ENCODE peak calls at places on chromosomes 6 and 20, in six cellular contexts. U is NB4, I is A549, V is HepG2, K is endothelial cell of umbilical vein, D is K562. O is an unnamed sample.

GRCh38 chr6:146526192-146526591 is 17.4 kb upstream of the RAB32 start:
- DNase-seq in U (no peak), I (peak), V (no peak), K (peak), D (no peak), O (no peak)

GRCh38 chr6:36309212-36309611 is 27.5 kb downstream of the BNIP5 start:
- DNase-seq in U (no peak), I (no peak), V (no peak), K (no peak), D (no peak), O (no peak)

GRCh38 chr6:88166901-88167624 is 916 bp upstream of the CNR1 start:
- DNase-seq in U (no peak), I (no peak), V (no peak), K (no peak), D (no peak), O (no peak)

GRCh38 chr6:63582579-63583231 is 10.4 kb downstream of the LOC128125822 start:
- DNase-seq in U (no peak), I (no peak), V (no peak), K (no peak), D (no peak), O (no peak)

GRCh38 chr6:87391334-87391733 is 16.4 kb upstream of the CFAP206 start:
- DNase-seq in U (peak), I (peak), V (peak), K (peak), D (peak), O (no peak)

GRCh38 chr6:30882764-30883475 is 1.4 kb upstream of the DDR1 start:
- DNase-seq in U (no peak), I (peak), V (no peak), K (no peak), D (peak), O (peak)

GRCh38 chr20:57749861-57750260 is 40.0 kb upstream of the PMEPA1 start:
- DNase-seq in U (no peak), I (no peak), V (no peak), K (peak), D (no peak), O (no peak)

GRCh38 chr6:34240329-34241248 is 3.9 kb downstream of the HMGA1 start:
- DNase-seq in U (no peak), I (no peak), V (no peak), K (no peak), D (no peak), O (no peak)

GRCh38 chr6:114339706-114340105 is 3.1 kb downstream of the HS3ST5 start:
- DNase-seq in U (no peak), I (no peak), V (peak), K (no peak), D (no peak), O (no peak)

GRCh38 chr6:37624121-37624520 is 73.6 kb downstream of the MDGA1 start:
- DNase-seq in U (no peak), I (peak), V (no peak), K (no peak), D (no peak), O (no peak)
- TF ChIP-seq MYC in U (no peak), I (no peak), V (no peak), K (no peak), D (no peak), O (no peak)

GRCh38 chr6:136647363-136647763 is 97.1 kb upstream of the MAP7 start:
- DNase-seq in U (peak), I (no peak), V (no peak), K (peak), D (no peak), O (peak)
- TF ChIP-seq MYC in U (no peak), I (no peak), V (no peak), K (no peak), D (no peak), O (no peak)

DNA sequence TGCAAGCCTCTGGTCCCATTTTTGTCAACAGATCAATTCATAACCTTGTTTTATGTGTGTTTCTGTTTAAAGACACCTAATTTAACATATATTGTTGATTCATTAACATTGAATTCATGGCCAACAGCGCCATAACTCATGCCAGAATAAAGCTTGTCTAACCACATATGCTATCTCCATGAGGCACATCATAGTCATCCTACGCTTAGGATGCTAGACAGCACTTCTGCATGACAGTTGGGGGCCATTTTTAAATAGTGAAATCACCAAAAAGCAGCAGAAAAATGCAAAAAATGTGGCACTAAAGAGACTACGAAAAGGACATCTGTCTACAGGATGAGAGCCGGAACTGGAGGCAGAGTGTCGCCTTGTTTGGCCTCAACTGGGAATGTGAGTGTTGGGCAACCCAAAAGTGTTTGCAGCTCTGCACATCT is 37.9 kb downstream of the TRAM2 start:
- DNase-seq in U (no peak), I (no peak), V (no peak), K (no peak), D (no peak), O (no peak)
- TF ChIP-seq MYC in U (no peak), I (no peak), V (no peak), K (no peak), D (no peak), O (no peak)

GRCh38 chr20:8375898-8376297 is 243.8 kb downstream of the PLCB1 start:
- DNase-seq in U (no peak), I (no peak), V (no peak), K (no peak), D (no peak), O (no peak)
- TF ChIP-seq MYC in U (no peak), I (no peak), V (no peak), K (no peak), D (no peak), O (no peak)

GRCh38 chr6:113182370-113183141 is 674.6 kb upstream of the MARCKS start:
- DNase-seq in U (no peak), I (peak), V (peak), K (peak), D (no peak), O (no peak)

GRCh38 chr6:113187671-113188070 is 669.5 kb upstream of the MARCKS start:
- DNase-seq in U (no peak), I (no peak), V (no peak), K (no peak), D (no peak), O (no peak)

GRCh38 chr6:113184736-113185135 is 672.4 kb upstream of the MARCKS start:
- DNase-seq in U (no peak), I (no peak), V (no peak), K (no peak), D (no peak), O (no peak)

GRCh38 chr6:113184291-113184690 is 672.9 kb upstream of the MARCKS start:
- DNase-seq in U (no peak), I (peak), V (no peak), K (no peak), D (no peak), O (no peak)

GRCh38 chr6:113185299-113185698 is 671.8 kb upstream of the MARCKS start:
- DNase-seq in U (no peak), I (no peak), V (no peak), K (no peak), D (no peak), O (no peak)
- TF ChIP-seq MYC in U (no peak), I (no peak), V (no peak), K (no peak), D (no peak), O (no peak)

GRCh38 chr20:54070187-54070987 is at the start of gene BCAS1:
- DNase-seq in U (no peak), I (peak), V (peak), K (no peak), D (peak), O (no peak)
- TF ChIP-seq MYC in U (no peak), I (no peak), V (peak), K (no peak), D (no peak), O (no peak)

GRCh38 chr6:79353226-79353625 is 118.7 kb upstream of the HMGN3 start:
- DNase-seq in U (no peak), I (no peak), V (no peak), K (no peak), D (no peak), O (no peak)
- TF ChIP-seq MYC in U (no peak), I (no peak), V (no peak), K (no peak), D (no peak), O (no peak)

DNA sequence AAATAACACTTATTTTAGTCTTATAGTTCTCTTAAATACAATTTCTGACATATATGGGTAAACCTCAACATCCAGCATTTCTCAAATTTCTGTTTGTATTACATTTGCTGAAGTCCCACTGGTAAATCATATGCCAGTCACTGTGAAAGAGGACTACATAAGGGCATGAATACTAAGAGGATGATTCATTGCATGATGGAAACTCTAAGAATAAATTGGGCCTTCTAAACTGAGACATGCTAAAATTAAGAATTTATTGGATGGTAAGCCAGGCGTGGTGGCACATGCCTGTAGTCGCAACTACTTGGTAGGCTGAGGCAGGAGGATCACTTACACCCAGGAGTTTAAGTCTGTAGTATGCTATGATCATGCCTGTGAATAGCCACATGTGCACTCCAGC is 12.1 kb downstream of the DEFB123 start:
- DNase-seq in U (no peak), I (no peak), V (no peak), K (no peak), D (no peak), O (no peak)
- TF ChIP-seq MYC in U (no peak), I (no peak), V (no peak), K (no peak), D (no peak), O (no peak)

GRCh38 chr6:17829905-17830304 is 123.2 kb upstream of the NUP153 start:
- DNase-seq in U (no peak), I (no peak), V (no peak), K (no peak), D (no peak), O (no peak)

GRCh38 chr6:17835784-17836183 is 129.1 kb upstream of the NUP153 start:
- DNase-seq in U (no peak), I (no peak), V (no peak), K (no peak), D (no peak), O (no peak)

GRCh38 chr6:17828149-17828548 is 121.4 kb upstream of the NUP153 start:
- DNase-seq in U (no peak), I (no peak), V (no peak), K (no peak), D (no peak), O (no peak)

GRCh38 chr6:17826301-17826700 is 119.6 kb upstream of the NUP153 start:
- DNase-seq in U (no peak), I (no peak), V (no peak), K (peak), D (no peak), O (no peak)

GRCh38 chr6:17831135-17831534 is 124.4 kb upstream of the NUP153 start:
- DNase-seq in U (no peak), I (no peak), V (no peak), K (peak), D (no peak), O (no peak)
- TF ChIP-seq MYC in U (no peak), I (no peak), V (no peak), K (peak), D (no peak), O (no peak)